ENCODE peak calls at places on chromosomes 12 and 14, in five cellular contexts. L is T-cell; Z is activated naive CD4-positive, alpha-beta T cell; S is ELR; C is SK-N-SH. B is an unnamed sample.

GRCh38 chr14:104544362-104544761 is 35.2 kb upstream of the C14orf180 start:
- DNase-seq in L (no peak), Z (no peak), S (no peak), C (no peak), B (no peak)

GRCh38 chr12:127621366-127621765 is 645.6 kb upstream of the TMEM132C start:
- DNase-seq in L (no peak), Z (no peak), S (no peak), C (no peak), B (no peak)

GRCh38 chr12:121550974-121551631 is 29.7 kb downstream of the KDM2B start:
- DNase-seq in L (no peak), Z (no peak), S (no peak), C (no peak), B (no peak)

GRCh38 chr14:103284574-103285467 is 49.2 kb upstream of the EIF5 start:
- DNase-seq in L (no peak), Z (no peak), S (peak), C (no peak), B (no peak)

GRCh38 chr14:41642402-41643195 is 35.9 kb downstream of the LRFN5 start:
- DNase-seq in L (no peak), Z (no peak), S (no peak), C (no peak), B (no peak)

GRCh38 chr14:50045039-50045711 is 71.2 kb downstream of the VCPKMT start:
- DNase-seq in L (peak), Z (peak), S (peak), C (peak), B (no peak)

GRCh38 chr14:29243355-29243754 is 476.8 kb downstream of the FOXG1 start:
- DNase-seq in L (no peak), Z (no peak), S (peak), C (no peak), B (no peak)

GRCh38 chr12:108701779-108702435 is 29.4 kb downstream of the CORO1C start:
- DNase-seq in L (no peak), Z (no peak), S (no peak), C (no peak), B (no peak)

GRCh38 chr14:93688794-93689193 is 99.5 kb downstream of the PRIMA1 start:
- DNase-seq in L (no peak), Z (no peak), S (no peak), C (no peak), B (no peak)

GRCh38 chr12:52010692-52011601 is 4.2 kb downstream of the TAMALIN start:
- DNase-seq in L (no peak), Z (no peak), S (no peak), C (peak), B (peak)

GRCh38 chr12:105480162-105480561 is 149.7 kb downstream of the C12orf75 start:
- DNase-seq in L (no peak), Z (no peak), S (peak), C (no peak), B (no peak)

GRCh38 chr12:66048218-66048842 is 82.2 kb downstream of the LLPH start:
- DNase-seq in L (no peak), Z (no peak), S (no peak), C (no peak), B (no peak)

GRCh38 chr14:62914025-62914424 is 131.2 kb downstream of the KCNH5 start:
- DNase-seq in L (no peak), Z (no peak), S (peak), C (peak), B (no peak)

GRCh38 chr12:15404485-15404884 is 82.2 kb downstream of the PTPRO start:
- DNase-seq in L (no peak), Z (no peak), S (peak), C (no peak), B (no peak)

GRCh38 chr12:69389836-69390235 is 30.3 kb downstream of the YEATS4 start:
- DNase-seq in L (no peak), Z (no peak), S (peak), C (no peak), B (no peak)

GRCh38 chr12:759628-760027 is 7.2 kb downstream of the WNK1 start:
- DNase-seq in L (no peak), Z (no peak), S (no peak), C (no peak), B (no peak)

GRCh38 chr12:66861157-66861750 is 182.4 kb upstream of the GRIP1 start:
- DNase-seq in L (peak), Z (peak), S (peak), C (peak), B (peak)

GRCh38 chr14:63499701-63500250 is 43.4 kb downstream of the PPP2R5E start:
- DNase-seq in L (no peak), Z (no peak), S (peak), C (no peak), B (no peak)

GRCh38 chr14:54652188-54652889 is 85.4 kb downstream of the SAMD4A start:
- DNase-seq in L (no peak), Z (no peak), S (peak), C (no peak), B (no peak)

GRCh38 chr12:72282721-72283120 is 10.6 kb downstream of the TRHDE start:
- DNase-seq in L (no peak), Z (no peak), S (peak), C (no peak), B (no peak)

GRCh38 chr12:65894624-65895023 is 70.3 kb downstream of the HMGA2 start:
- DNase-seq in L (no peak), Z (no peak), S (no peak), C (no peak), B (no peak)

GRCh38 chr14:77502109-77502782 is 3.6 kb upstream of the ISM2 start:
- DNase-seq in L (no peak), Z (no peak), S (no peak), C (no peak), B (no peak)

B was measured in NCI-H1694 treated with DMSO at 0.1 percent for 48 hours.